ENCODE peak calls at places on chromosomes 7 and 10, in eight cellular contexts. J, E, U, R, C, Q, V and Z are unnamed samples.

GRCh38 chr7:73718905-73719805 is at the start of gene STX1A:
- DNase-seq in R (peak), C (peak), E (peak), Q (peak), U (peak), J (peak), V (peak), Z (peak)

GRCh38 chr10:133011883-133012282 is 69.5 kb upstream of the CFAP46 start:
- DNase-seq in E (no peak), R (no peak), C (no peak), V (no peak), J (no peak), U (no peak), Q (no peak), Z (no peak)

GRCh38 chr10:104067525-104067924 is 18.2 kb downstream of the COL17A1 start:
- DNase-seq in J (no peak), V (no peak), C (no peak), E (no peak), R (no peak), Q (no peak), U (no peak), Z (no peak)

GRCh38 chr7:44280993-44281721 is 44.2 kb downstream of the CAMK2B start:
- DNase-seq in U (peak), R (no peak), E (peak), C (peak), Q (no peak), J (no peak), V (peak), Z (no peak)

GRCh38 chr10:111148025-111148424 is 71.2 kb downstream of the ADRA2A start:
- DNase-seq in R (no peak), J (no peak), E (peak), U (no peak), C (no peak), Q (no peak), V (no peak), Z (no peak)

GRCh38 chr7:121329460-121330052 is 756 bp downstream of the WNT16 start:
- DNase-seq in V (peak), U (no peak), Q (peak), J (no peak), E (peak), C (peak), R (no peak), Z (no peak)

GRCh38 chr10:15196335-15196834 is 27.9 kb upstream of the NMT2 start:
- DNase-seq in C (no peak), U (no peak), E (no peak), J (no peak), V (no peak), R (no peak), Q (no peak), Z (no peak)

GRCh38 chr7:132709971-132710567 is 133.8 kb upstream of the PLXNA4 start:
- DNase-seq in R (peak), J (peak), E (no peak), Q (peak), U (no peak), V (no peak), C (no peak), Z (no peak)

GRCh38 chr7:140694592-140694991 is 1.9 kb upstream of the NDUFB2 start:
- DNase-seq in C (no peak), V (peak), J (no peak), E (no peak), R (no peak), Q (no peak), U (no peak), Z (no peak)

GRCh38 chr10:101428036-101428435 is 74.1 kb downstream of the BTRC start:
- DNase-seq in C (no peak), E (no peak), R (no peak), Q (no peak), V (no peak), U (no peak), J (no peak), Z (no peak)

GRCh38 chr7:84675633-84676034 is 481.0 kb upstream of the SEMA3A start:
- DNase-seq in V (no peak), R (no peak), E (no peak), J (no peak), Q (peak), C (no peak), U (no peak), Z (no peak)

GRCh38 chr10:21099291-21099800 is 202.2 kb upstream of the NEBL start:
- DNase-seq in C (no peak), U (no peak), R (no peak), V (no peak), J (no peak), Q (no peak), E (no peak), Z (no peak)

GRCh38 chr10:125692246-125692931 is 9.4 kb upstream of the TEX36 start:
- DNase-seq in C (no peak), J (peak), U (no peak), E (no peak), V (no peak), R (no peak), Q (no peak), Z (no peak)

GRCh38 chr10:74753295-74754211 is 72.8 kb upstream of the KAT6B start:
- DNase-seq in E (no peak), C (peak), U (peak), J (peak), V (no peak), R (no peak), Q (peak), Z (peak)

GRCh38 chr7:99257675-99258074 is 15.0 kb upstream of the MYH16 start:
- DNase-seq in J (no peak), V (no peak), C (no peak), Q (no peak), U (no peak), R (no peak), E (no peak), Z (no peak)

GRCh38 chr7:33040803-33041516 is 21.6 kb downstream of the NT5C3A start:
- DNase-seq in Q (peak), U (no peak), E (no peak), R (peak), C (no peak), J (peak), V (no peak), Z (peak)

GRCh38 chr7:82204694-82205093 is 238.9 kb downstream of the CACNA2D1 start:
- DNase-seq in U (no peak), Q (no peak), V (no peak), J (peak), C (no peak), E (peak), R (peak), Z (no peak)

GRCh38 chr10:110041479-110041829 is 33.7 kb downstream of the ADD3 start:
- DNase-seq in J (no peak), E (no peak), R (no peak), C (no peak), V (no peak), Q (no peak), U (no peak), Z (no peak)

GRCh38 chr10:120336910-120337540 is 120.0 kb upstream of the PLPP4 start:
- DNase-seq in Q (peak), R (peak), C (peak), E (no peak), J (peak), U (no peak), V (no peak), Z (peak)

GRCh38 chr7:88226886-88227516 is 7.2 kb upstream of the SRI start:
- DNase-seq in Q (peak), J (peak), C (no peak), V (no peak), E (no peak), U (no peak), R (no peak), Z (no peak)

GRCh38 chr10:110978204-110978603 is 58.8 kb downstream of the SHOC2 start:
- DNase-seq in C (no peak), Q (no peak), E (no peak), V (no peak), J (peak), R (no peak), U (no peak), Z (no peak)

GRCh38 chr10:77889277-77889903 is 37.2 kb downstream of the DLG5 start:
- DNase-seq in J (no peak), C (no peak), V (no peak), Q (peak), R (no peak), U (no peak), E (no peak), Z (no peak)

GRCh38 chr10:130967784-130968183 is 343.7 kb downstream of the TCERG1L start:
- DNase-seq in Q (no peak), R (no peak), J (no peak), C (no peak), U (no peak), V (no peak), E (no peak), Z (no peak)

GRCh38 chr10:122756656-122757055 is 57.0 kb upstream of the C10orf120 start:
- DNase-seq in U (no peak), J (no peak), Q (no peak), C (no peak), E (no peak), V (no peak), R (no peak), Z (no peak)

GRCh38 chr10:60757422-60757895 is 20.8 kb upstream of the CDK1 start:
- DNase-seq in C (no peak), R (no peak), U (no peak), J (peak), E (no peak), V (no peak), Q (no peak), Z (no peak)

GRCh38 chr7:137146996-137147720 is 196.4 kb downstream of the PTN start:
- DNase-seq in V (no peak), R (no peak), E (no peak), U (no peak), J (no peak), C (no peak), Q (no peak), Z (no peak)

GRCh38 chr10:88048312-88048711 is 184.9 kb downstream of the PTEN start:
- DNase-seq in U (no peak), J (peak), R (no peak), Q (no peak), V (no peak), C (no peak), E (no peak), Z (no peak)

GRCh38 chr7:13476881-13477444 is 512.5 kb downstream of the ETV1 start:
- DNase-seq in U (no peak), R (no peak), J (no peak), Q (no peak), V (no peak), C (no peak), E (no peak), Z (no peak)

GRCh38 chr10:110358869-110359629 is 54.3 kb upstream of the SMNDC1 start:
- DNase-seq in U (no peak), Q (peak), C (no peak), V (no peak), J (no peak), R (peak), E (no peak), Z (no peak)

GRCh38 chr10:31708513-31708912 is 220.1 kb downstream of the ARHGAP12 start:
- DNase-seq in U (no peak), E (peak), R (no peak), Q (no peak), C (no peak), V (no peak), J (no peak), Z (no peak)

GRCh38 chr7:18997477-18998130 is 119.8 kb downstream of the TWIST1 start:
- DNase-seq in J (no peak), V (no peak), C (no peak), R (no peak), E (no peak), Q (no peak), U (no peak), Z (no peak)

GRCh38 chr7:100428967-100429636 is 529 bp upstream of the MEPCE start:
- DNase-seq in C (peak), Q (peak), E (peak), U (peak), J (peak), V (peak), R (peak), Z (peak)

GRCh38 chr7:100430450-100431285 is 1.0 kb downstream of the MEPCE start:
- DNase-seq in U (peak), R (no peak), J (peak), C (no peak), E (peak), Q (no peak), V (peak), Z (no peak)

GRCh38 chr7:100431286-100431735 is 1.7 kb downstream of the MEPCE start:
- DNase-seq in V (peak), R (no peak), Q (no peak), J (no peak), E (no peak), U (peak), C (no peak), Z (no peak)

GRCh38 chr7:100428199-100428966 is at the start of gene ZCWPW1:
- DNase-seq in R (peak), E (peak), Q (peak), U (peak), C (peak), V (peak), J (peak), Z (peak)

GRCh38 chr7:100429637-100430449 is at the start of gene MEPCE:
- DNase-seq in U (peak), E (peak), J (peak), R (peak), Q (peak), V (peak), C (peak), Z (peak)
- TF ChIP-seq POLR2A in U (peak), E (no peak), J (no peak), R (peak), Q (no peak), V (peak), C (peak), Z (peak)

DNA sequence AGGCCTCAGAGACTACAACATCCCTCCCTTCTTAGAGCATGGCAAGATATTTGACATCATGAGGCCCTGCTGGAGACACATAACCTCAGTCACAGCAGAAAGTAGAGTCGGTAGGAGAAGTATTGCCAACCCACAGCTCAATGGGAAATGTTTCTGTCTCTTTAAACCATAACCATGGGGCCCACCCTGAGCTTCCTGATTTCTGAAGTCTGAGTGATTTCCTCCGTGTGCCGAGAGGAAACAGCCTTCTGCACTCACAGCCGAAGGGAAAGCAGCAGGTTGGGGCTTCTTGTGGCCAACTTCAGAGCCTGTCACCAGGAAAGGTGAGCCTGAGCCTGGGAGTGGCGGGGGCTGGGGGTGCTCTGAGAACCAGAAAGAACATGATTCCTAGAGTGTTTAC is at the start of gene GIMAP1:
- DNase-seq in E (peak), J (no peak), R (peak), C (no peak), U (no peak), V (peak), Q (no peak), Z (no peak)
- TF ChIP-seq POLR2A in E (peak), J (no peak), R (no peak), C (no peak), U (no peak), V (no peak), Q (no peak), Z (no peak)

GRCh38 chr7:100896743-100897051 is 1.0 kb upstream of the ACHE start:
- DNase-seq in Q (no peak), E (no peak), V (peak), U (no peak), C (no peak), J (no peak), R (peak), Z (no peak)

GRCh38 chr7:100895701-100895955 is at the start of gene ACHE:
- DNase-seq in V (no peak), U (no peak), Q (no peak), E (no peak), R (no peak), C (no peak), J (no peak), Z (no peak)

GRCh38 chr7:100893910-100894763 is 1.6 kb downstream of the ACHE start:
- DNase-seq in E (no peak), V (peak), C (no peak), J (no peak), U (peak), R (no peak), Q (no peak), Z (no peak)

GRCh38 chr7:100895956-100896742 is 461 bp upstream of the ACHE start:
- DNase-seq in C (peak), E (no peak), Q (peak), J (no peak), U (peak), R (peak), V (peak), Z (no peak)

DNA sequence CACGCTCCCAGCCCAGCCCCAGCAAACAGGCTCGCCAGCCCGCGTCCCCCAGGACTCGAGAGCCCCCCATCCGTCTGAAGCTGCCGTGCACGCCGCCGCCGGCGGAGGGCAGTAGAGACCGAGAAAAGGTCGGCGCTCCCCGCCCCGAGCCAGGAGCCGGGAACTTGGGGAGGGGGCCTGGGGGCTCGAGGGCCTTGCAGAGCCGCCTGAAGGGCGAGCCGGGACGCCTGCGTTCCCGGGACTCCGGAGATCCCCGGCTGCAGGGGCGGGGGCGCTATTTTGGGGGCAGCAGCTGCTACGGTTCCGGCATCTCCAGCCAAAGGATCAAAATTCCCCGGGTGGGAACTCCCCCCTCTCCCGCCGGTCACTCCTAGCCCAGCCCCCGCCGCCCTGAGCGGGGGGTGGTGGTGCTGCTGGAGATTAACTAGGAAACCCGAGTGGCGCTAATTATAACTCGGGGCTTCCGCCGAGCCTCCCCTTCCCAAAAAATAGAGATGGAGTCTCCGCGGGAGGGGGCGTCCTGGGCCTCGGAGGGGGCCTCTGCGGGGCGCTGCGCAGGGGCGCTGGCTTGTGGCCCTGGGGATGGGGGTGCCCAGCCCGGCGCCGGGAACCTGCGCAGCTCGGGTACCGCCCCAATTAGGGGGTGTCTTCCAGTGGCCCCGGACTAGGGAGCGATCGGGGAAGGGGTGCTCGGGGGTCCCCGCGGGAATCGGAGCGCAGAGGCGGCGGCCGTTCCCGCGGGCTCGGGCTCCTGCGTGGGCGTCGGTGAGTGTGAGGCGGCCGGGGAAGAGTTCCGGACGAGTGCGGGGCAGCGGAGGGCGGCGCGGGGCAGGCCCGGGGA is 608 bp downstream of the ACHE start:
- DNase-seq in C (peak), J (no peak), V (peak), R (peak), E (no peak), U (peak), Q (peak), Z (no peak)
- TF ChIP-seq POLR2A in C (no peak), J (no peak), V (no peak), R (no peak), E (no peak), U (no peak), Q (no peak), Z (no peak)

DNA sequence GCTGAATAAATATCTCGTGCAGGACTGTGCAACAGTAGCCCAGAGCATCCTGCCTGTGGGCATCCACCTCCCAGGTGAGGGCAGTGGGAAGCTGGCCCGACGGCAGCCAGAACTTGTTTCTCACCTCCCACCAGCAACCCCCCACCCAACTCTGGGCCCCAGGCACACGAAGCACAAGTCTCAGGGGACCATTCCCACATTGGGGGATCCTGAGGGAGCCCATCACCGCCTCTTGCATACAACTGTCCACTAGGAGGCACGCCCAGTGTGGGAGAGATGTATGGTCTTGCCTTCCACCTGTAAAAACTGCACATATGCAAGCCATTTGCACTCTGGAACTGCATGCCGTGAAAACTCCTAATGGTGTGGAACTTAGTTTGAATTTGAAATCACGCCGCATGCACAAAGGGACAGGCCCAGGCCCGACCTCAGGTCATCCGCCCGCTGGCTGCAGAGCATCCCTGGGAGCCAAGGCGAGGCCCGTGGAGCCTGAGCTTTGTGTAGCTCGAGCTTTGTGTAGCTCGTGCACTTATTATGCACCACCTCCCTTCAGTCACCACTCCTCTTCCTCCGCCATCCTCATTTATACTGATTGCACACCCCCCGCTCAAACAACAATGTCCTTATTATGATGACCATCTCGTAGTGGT is 147.9 kb downstream of the ADCY1 start:
- DNase-seq in V (peak), U (no peak), C (no peak), E (no peak), R (peak), J (no peak), Q (no peak), Z (no peak)
- TF ChIP-seq POLR2A in V (no peak), U (no peak), C (no peak), E (no peak), R (no peak), J (no peak), Q (no peak), Z (no peak)